ENCODE peak calls at places on chromosomes 1 and 21, in eight cellular contexts. M is endothelial cell; C is activated CD8-positive, alpha-beta memory T cell treated with anti-CD3 and anti-CD28 coated beads for 48 hours; G is activated naive CD4-positive, alpha-beta T cell treated with anti-CD3 and anti-CD28 coated beads for 36 hours; H is GM13977; Q is body of pancreas; S is left ventricle myocardium superior; V is HT-29. Z is an unnamed sample.

GRCh38 chr1:39957299-39958020 is 2.5 kb downstream of the MFSD2A start:
- DNase-seq in Q (no peak), S (no peak), H (no peak), G (no peak), M (no peak), C (no peak), V (no peak), Z (peak; percentile 82)

GRCh38 chr1:24151175-24151533 is 8.2 kb upstream of the IL22RA1 start:
- DNase-seq in Q (peak; percentile 55), V (peak; percentile 61), H (no peak), C (no peak), M (peak; percentile 26), G (no peak), S (no peak), Z (no peak)

GRCh38 chr1:210369425-210369824 is 40.7 kb downstream of the HHAT start:
- DNase-seq in C (no peak), V (no peak), G (no peak), H (no peak), M (no peak), S (no peak), Q (no peak), Z (no peak)

GRCh38 chr1:231866392-231867331 is 240.1 kb downstream of the DISC1 start:
- DNase-seq in H (peak; percentile 48), M (peak; percentile 54), G (peak; percentile 78), V (peak; percentile 80), C (no peak), S (peak; percentile 61), Q (peak; percentile 53), Z (peak; percentile 67)

GRCh38 chr1:18530567-18531502 is 50.1 kb downstream of the KLHDC7A start:
- DNase-seq in M (no peak), H (no peak), V (peak; percentile 50), G (peak; percentile 10), S (no peak), C (no peak), Q (peak; percentile 8), Z (peak; percentile 14)

GRCh38 chr21:44294391-44295162 is 5.3 kb upstream of the PFKL start:
- DNase-seq in C (no peak), M (no peak), Q (no peak), S (peak; percentile 93), G (no peak), V (no peak), H (no peak), Z (peak; percentile 83)

GRCh38 chr1:54610048-54610447 is 13.3 kb downstream of the FAM151A start:
- DNase-seq in M (no peak), V (no peak), G (no peak), C (no peak), S (no peak), Q (no peak), H (no peak), Z (no peak)

GRCh38 chr1:242523968-242524570 is 428 bp downstream of the PLD5 start:
- DNase-seq in Q (peak; percentile 11), H (peak; percentile 67), C (no peak), G (peak; percentile 22), M (peak; percentile 60), S (no peak), V (no peak), Z (peak; percentile 73)

GRCh38 chr1:21647431-21648373 is 21.5 kb downstream of the RAP1GAP start:
- DNase-seq in M (peak; percentile 83), Q (peak; percentile 68), H (peak; percentile 72), V (peak; percentile 70), G (peak; percentile 62), S (no peak), C (no peak), Z (peak; percentile 81)

GRCh38 chr1:117930484-117930883 is 945 bp downstream of the WDR3 start:
- DNase-seq in S (no peak), C (no peak), V (peak; percentile 9), H (no peak), M (no peak), G (no peak), Q (no peak), Z (no peak)

GRCh38 chr1:159941867-159942560 is 3.4 kb downstream of the IGSF9 start:
- DNase-seq in G (no peak), V (no peak), C (no peak), S (no peak), M (no peak), H (no peak), Q (no peak), Z (no peak)

GRCh38 chr1:19437911-19438310 is 47.4 kb downstream of the CAPZB start:
- DNase-seq in H (no peak), V (no peak), G (no peak), M (no peak), S (peak; percentile 91), Q (no peak), C (no peak), Z (peak; percentile 93)

GRCh38 chr1:56311766-56312165 is 267.6 kb downstream of the PLPP3 start:
- DNase-seq in H (no peak), M (no peak), Q (no peak), V (no peak), S (no peak), G (no peak), C (no peak), Z (no peak)

GRCh38 chr1:42777860-42778259 is 6.9 kb upstream of the TMEM269 start:
- DNase-seq in M (peak; percentile 58), H (peak; percentile 54), C (no peak), S (no peak), G (peak; percentile 61), Q (no peak), V (peak; percentile 63), Z (peak; percentile 47)

GRCh38 chr1:85352055-85352454 is 75.6 kb upstream of the BCL10 start:
- DNase-seq in Q (no peak), V (no peak), H (no peak), G (no peak), M (no peak), S (no peak), C (no peak), Z (no peak)

GRCh38 chr1:54272134-54272533 is 72.2 kb downstream of the MRPL37 start:
- DNase-seq in G (no peak), S (no peak), C (no peak), Q (no peak), M (no peak), V (no peak), H (no peak), Z (no peak)

GRCh38 chr1:183346276-183346732 is 71.9 kb downstream of the NMNAT2 start:
- DNase-seq in M (no peak), S (no peak), Q (no peak), V (no peak), C (no peak), H (no peak), G (no peak), Z (no peak)

GRCh38 chr21:15141236-15141970 is 76.6 kb upstream of the NRIP1 start:
- DNase-seq in V (peak; percentile 56), H (no peak), Q (peak; percentile 86), C (no peak), G (no peak), S (no peak), M (no peak), Z (no peak)

GRCh38 chr1:110341146-110341871 is 2.1 kb downstream of the RBM15 start:
- DNase-seq in S (peak; percentile 20), M (no peak), Q (no peak), C (no peak), G (peak; percentile 20), V (no peak), H (no peak), Z (no peak)

GRCh38 chr1:6271554-6271953 is 10.7 kb upstream of the GPR153 start:
- DNase-seq in C (no peak), S (no peak), H (no peak), M (no peak), G (no peak), Q (no peak), V (no peak), Z (no peak)

GRCh38 chr1:209875510-209875909 is 47.7 kb downstream of the UTP25 start:
- DNase-seq in S (no peak), M (peak; percentile 13), G (no peak), H (no peak), C (no peak), Q (no peak), V (peak; percentile 42), Z (no peak)

GRCh38 chr1:42993631-42994121 is 35.0 kb upstream of the SLC2A1 start:
- DNase-seq in C (no peak), H (no peak), Q (no peak), V (no peak), S (peak; percentile 65), M (no peak), G (no peak), Z (no peak)

GRCh38 chr21:31248598-31248997 is 95.5 kb downstream of the TIAM1 start:
- DNase-seq in G (no peak), H (no peak), V (no peak), M (no peak), Q (no peak), S (no peak), C (no peak), Z (no peak)

GRCh38 chr1:111938123-111938522 is 51.3 kb downstream of the KCND3 start:
- DNase-seq in M (no peak), V (no peak), S (no peak), C (no peak), H (no peak), Q (no peak), G (no peak), Z (no peak)

GRCh38 chr1:15620155-15620545 is 2.9 kb downstream of the DDI2 start:
- DNase-seq in M (no peak), V (peak; percentile 27), G (no peak), Q (no peak), H (no peak), C (no peak), S (no peak), Z (no peak)

GRCh38 chr1:145961425-145962156 is 2.8 kb downstream of the ANKRD34A start:
- DNase-seq in Q (no peak), S (peak; percentile 63), C (peak; percentile 39), V (no peak), H (peak; percentile 45), G (peak; percentile 76), M (no peak), Z (peak; percentile 51)

GRCh38 chr1:25844485-25845337 is 14.5 kb downstream of the AUNIP start:
- DNase-seq in M (no peak), H (peak; percentile 23), S (no peak), Q (no peak), V (no peak), G (no peak), C (no peak), Z (no peak)

GRCh38 chr1:234570741-234571140 is 39.2 kb downstream of the IRF2BP2 start:
- DNase-seq in M (no peak), Q (no peak), H (no peak), G (no peak), V (no peak), C (no peak), S (no peak), Z (no peak)

GRCh38 chr1:73673980-73674379 is 524.0 kb downstream of the LRRIQ3 start:
- DNase-seq in G (no peak), H (no peak), C (no peak), Q (no peak), M (no peak), V (no peak), S (no peak), Z (no peak)

GRCh38 chr1:152347116-152347728 is 12.6 kb downstream of the FLG2 start:
- DNase-seq in H (peak; percentile 20), S (no peak), Q (peak; percentile 41), G (peak; percentile 72), V (peak; percentile 93), C (no peak), M (peak; percentile 73), Z (peak; percentile 73)